ENCODE peak calls at places on chromosomes 3 and 15, in six cellular contexts. One of them, this sample, is unnamed.

GRCh38 chr15:86317379-86317745 is 237.7 kb downstream of the AGBL1 start:
- DNase-seq in foreskin keratinocyte: peak
- DNase-seq in GM12865: no peak
- DNase-seq in GM10248: no peak
- DNase-seq in nephron progenitor cell: no peak
- DNase-seq in upper lobe of left lung: no peak
- DNase-seq in this sample: no peak

GRCh38 chr15:35740761-35741160 is 194.8 kb upstream of the DPH6 start:
- DNase-seq in foreskin keratinocyte: no peak
- DNase-seq in GM12865: no peak
- DNase-seq in GM10248: no peak
- DNase-seq in nephron progenitor cell: no peak
- DNase-seq in upper lobe of left lung: no peak
- DNase-seq in this sample: no peak

GRCh38 chr15:66927326-66928077 is 137.9 kb upstream of the SMAD3 start:
- DNase-seq in foreskin keratinocyte: no peak
- DNase-seq in GM12865: no peak
- DNase-seq in GM10248: no peak
- DNase-seq in nephron progenitor cell: no peak
- DNase-seq in upper lobe of left lung: peak
- DNase-seq in this sample: no peak

GRCh38 chr3:187769771-187770170 is 24.5 kb upstream of the BCL6 start:
- DNase-seq in foreskin keratinocyte: no peak
- DNase-seq in GM12865: peak
- DNase-seq in GM10248: no peak
- DNase-seq in nephron progenitor cell: no peak
- DNase-seq in upper lobe of left lung: no peak
- DNase-seq in this sample: no peak

GRCh38 chr3:43583481-43583880 is 38.3 kb downstream of the ANO10 start:
- DNase-seq in foreskin keratinocyte: no peak
- DNase-seq in GM12865: no peak
- DNase-seq in GM10248: no peak
- DNase-seq in nephron progenitor cell: no peak
- DNase-seq in upper lobe of left lung: no peak
- DNase-seq in this sample: no peak

GRCh38 chr15:100093211-100094126 is 248.3 kb downstream of the ADAMTS17 start:
- DNase-seq in foreskin keratinocyte: peak
- DNase-seq in GM12865: no peak
- DNase-seq in GM10248: no peak
- DNase-seq in nephron progenitor cell: no peak
- DNase-seq in upper lobe of left lung: no peak
- DNase-seq in this sample: no peak

GRCh38 chr3:65846936-65847335 is 191.8 kb downstream of the MAGI1 start:
- DNase-seq in foreskin keratinocyte: no peak
- DNase-seq in GM12865: no peak
- DNase-seq in GM10248: no peak
- DNase-seq in nephron progenitor cell: no peak
- DNase-seq in upper lobe of left lung: no peak
- DNase-seq in this sample: no peak

GRCh38 chr3:187833799-187834578 is 88.7 kb upstream of the BCL6 start:
- DNase-seq in foreskin keratinocyte: no peak
- DNase-seq in GM12865: peak
- DNase-seq in GM10248: no peak
- DNase-seq in nephron progenitor cell: no peak
- DNase-seq in upper lobe of left lung: no peak
- DNase-seq in this sample: no peak

GRCh38 chr3:109532257-109533216 is 195.2 kb upstream of the DPPA4 start:
- DNase-seq in foreskin keratinocyte: peak
- DNase-seq in GM12865: peak
- DNase-seq in GM10248: no peak
- DNase-seq in nephron progenitor cell: peak
- DNase-seq in upper lobe of left lung: peak
- DNase-seq in this sample: no peak

GRCh38 chr3:127015282-127016042 is 32.5 kb downstream of the PLXNA1 start:
- DNase-seq in foreskin keratinocyte: no peak
- DNase-seq in GM12865: peak
- DNase-seq in GM10248: peak
- DNase-seq in nephron progenitor cell: peak
- DNase-seq in upper lobe of left lung: no peak
- DNase-seq in this sample: no peak

GRCh38 chr3:143652118-143652517 is 196.2 kb downstream of the SLC9A9 start:
- DNase-seq in foreskin keratinocyte: no peak
- DNase-seq in GM12865: no peak
- DNase-seq in GM10248: no peak
- DNase-seq in nephron progenitor cell: no peak
- DNase-seq in upper lobe of left lung: no peak
- DNase-seq in this sample: no peak

GRCh38 chr15:57867970-57868791 is 161.7 kb downstream of the POLR2M start:
- DNase-seq in foreskin keratinocyte: no peak
- DNase-seq in GM12865: peak
- DNase-seq in GM10248: no peak
- DNase-seq in nephron progenitor cell: no peak
- DNase-seq in upper lobe of left lung: no peak
- DNase-seq in this sample: peak

GRCh38 chr15:57861805-57862586 is 155.5 kb downstream of the POLR2M start:
- DNase-seq in foreskin keratinocyte: peak
- DNase-seq in GM12865: no peak
- DNase-seq in GM10248: no peak
- DNase-seq in nephron progenitor cell: no peak
- DNase-seq in upper lobe of left lung: no peak
- DNase-seq in this sample: no peak

GRCh38 chr15:57862761-57863160 is 156.2 kb downstream of the POLR2M start:
- DNase-seq in foreskin keratinocyte: no peak
- DNase-seq in GM12865: no peak
- DNase-seq in GM10248: no peak
- DNase-seq in nephron progenitor cell: no peak
- DNase-seq in upper lobe of left lung: no peak
- DNase-seq in this sample: no peak

GRCh38 chr15:57866149-57866736 is 159.7 kb downstream of the POLR2M start:
- DNase-seq in foreskin keratinocyte: no peak
- DNase-seq in GM12865: peak
- DNase-seq in GM10248: peak
- DNase-seq in nephron progenitor cell: peak
- DNase-seq in upper lobe of left lung: peak
- DNase-seq in this sample: peak

DNA sequence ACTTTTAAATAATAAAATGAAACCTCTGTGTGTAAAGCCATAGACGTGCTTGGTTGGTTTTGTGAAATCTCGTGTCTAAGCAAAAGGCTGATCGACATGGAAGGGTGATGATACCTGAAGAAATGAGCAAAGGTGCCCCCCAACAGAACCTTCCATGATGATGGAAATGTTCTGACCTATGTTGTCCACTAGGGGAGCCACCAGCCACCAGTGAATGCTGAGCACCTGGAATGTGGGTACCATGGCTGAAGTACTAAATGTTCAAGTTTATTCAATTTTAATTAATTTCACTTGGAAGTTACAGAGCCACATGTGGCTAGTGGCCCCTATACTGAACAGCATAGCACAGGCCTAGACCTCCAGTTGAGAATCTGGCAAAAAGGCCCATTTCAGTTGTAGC is 158.8 kb downstream of the POLR2M start:
- DNase-seq in foreskin keratinocyte: no peak
- DNase-seq in GM12865: peak
- DNase-seq in GM10248: peak
- DNase-seq in nephron progenitor cell: no peak
- DNase-seq in upper lobe of left lung: no peak
- DNase-seq in this sample: no peak
- TF ChIP-seq CTCF in foreskin keratinocyte: peak
- TF ChIP-seq CTCF in GM12865: peak
- TF ChIP-seq CTCF in GM10248: peak
- TF ChIP-seq CTCF in nephron progenitor cell: peak
- TF ChIP-seq CTCF in upper lobe of left lung: peak
- TF ChIP-seq CTCF in this sample: no peak

GRCh38 chr3:121531269-121531668 is 14.5 kb downstream of the POLQ start:
- DNase-seq in foreskin keratinocyte: no peak
- DNase-seq in GM12865: no peak
- DNase-seq in GM10248: peak
- DNase-seq in nephron progenitor cell: no peak
- DNase-seq in upper lobe of left lung: no peak
- DNase-seq in this sample: no peak

DNA sequence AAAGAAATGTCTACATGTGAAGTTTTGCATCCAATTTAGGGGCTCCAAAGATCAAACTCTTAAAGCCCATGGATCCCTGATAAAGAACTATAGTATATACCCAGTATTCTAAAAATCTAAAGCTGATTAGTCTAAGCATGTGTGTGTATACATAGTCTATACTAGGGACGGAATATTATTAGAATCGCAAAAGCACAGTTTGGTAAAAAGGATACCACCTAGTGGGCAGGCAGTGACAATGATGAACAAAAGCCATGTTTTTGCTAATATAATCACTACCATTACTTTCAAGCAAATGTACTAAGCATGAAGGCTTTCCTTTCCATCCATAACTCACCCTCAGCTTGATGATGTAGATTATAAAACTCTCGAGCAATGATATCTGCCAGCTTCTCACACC is 16.5 kb downstream of the POLQ start:
- DNase-seq in foreskin keratinocyte: no peak
- DNase-seq in GM12865: no peak
- DNase-seq in GM10248: peak
- DNase-seq in nephron progenitor cell: no peak
- DNase-seq in upper lobe of left lung: no peak
- DNase-seq in this sample: no peak
- TF ChIP-seq CTCF in foreskin keratinocyte: peak
- TF ChIP-seq CTCF in GM12865: no peak
- TF ChIP-seq CTCF in GM10248: peak
- TF ChIP-seq CTCF in nephron progenitor cell: peak
- TF ChIP-seq CTCF in upper lobe of left lung: peak
- TF ChIP-seq CTCF in this sample: no peak

GRCh38 chr3:157204431-157204830 is 44.5 kb upstream of the CCNL1 start:
- DNase-seq in foreskin keratinocyte: peak
- DNase-seq in GM12865: no peak
- DNase-seq in GM10248: no peak
- DNase-seq in nephron progenitor cell: no peak
- DNase-seq in upper lobe of left lung: no peak
- DNase-seq in this sample: no peak
- TF ChIP-seq CTCF in foreskin keratinocyte: peak
- TF ChIP-seq CTCF in GM12865: no peak
- TF ChIP-seq CTCF in GM10248: peak
- TF ChIP-seq CTCF in nephron progenitor cell: peak
- TF ChIP-seq CTCF in upper lobe of left lung: peak
- TF ChIP-seq CTCF in this sample: no peak

DNA sequence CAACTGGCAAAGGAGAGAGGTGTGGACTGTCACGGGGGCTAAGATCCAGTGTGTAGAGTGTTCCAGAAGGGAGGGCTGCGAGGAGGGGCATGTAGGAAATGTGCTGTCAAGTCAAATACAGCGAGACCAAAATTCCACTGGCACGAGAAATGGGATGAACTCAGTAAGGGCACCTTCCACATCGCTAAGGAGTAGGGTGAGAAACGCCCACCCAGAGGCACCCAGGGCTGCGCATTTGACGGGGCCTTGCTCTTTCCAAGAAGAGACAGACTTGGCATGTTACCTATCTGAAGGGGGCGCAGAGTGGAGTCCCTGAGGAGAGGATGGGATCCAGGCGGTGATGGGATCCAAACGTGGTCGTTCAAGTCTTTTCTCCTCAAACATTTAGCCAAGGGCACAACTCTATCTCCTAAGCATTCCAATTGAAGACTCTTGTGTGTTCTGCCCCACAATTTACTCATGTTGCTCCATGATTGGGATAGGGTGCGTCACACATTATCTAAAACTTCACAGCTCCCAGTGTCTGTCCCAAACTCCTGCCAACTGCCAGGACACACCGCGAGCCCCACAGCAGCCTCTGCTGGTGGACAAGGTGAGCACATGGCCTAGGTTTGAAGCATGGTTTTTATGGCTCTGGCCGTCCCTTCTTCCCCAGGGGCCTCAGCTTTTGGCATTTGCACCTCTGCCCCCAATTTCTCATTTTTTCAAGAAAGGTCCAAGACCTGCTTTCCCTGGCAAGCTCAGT is 7.6 kb downstream of the SELENOS start:
- DNase-seq in foreskin keratinocyte: peak
- DNase-seq in GM12865: no peak
- DNase-seq in GM10248: no peak
- DNase-seq in nephron progenitor cell: no peak
- DNase-seq in upper lobe of left lung: no peak
- DNase-seq in this sample: no peak
- TF ChIP-seq CTCF in foreskin keratinocyte: peak
- TF ChIP-seq CTCF in GM12865: peak
- TF ChIP-seq CTCF in GM10248: peak
- TF ChIP-seq CTCF in nephron progenitor cell: peak
- TF ChIP-seq CTCF in upper lobe of left lung: no peak
- TF ChIP-seq CTCF in this sample: no peak

GRCh38 chr15:89399390-89400120 is 64.9 kb upstream of the POLG start:
- DNase-seq in foreskin keratinocyte: no peak
- DNase-seq in GM12865: peak
- DNase-seq in GM10248: peak
- DNase-seq in nephron progenitor cell: peak
- DNase-seq in upper lobe of left lung: no peak
- DNase-seq in this sample: peak
- TF ChIP-seq CTCF in foreskin keratinocyte: peak
- TF ChIP-seq CTCF in GM12865: peak
- TF ChIP-seq CTCF in GM10248: peak
- TF ChIP-seq CTCF in nephron progenitor cell: peak
- TF ChIP-seq CTCF in upper lobe of left lung: peak
- TF ChIP-seq CTCF in this sample: peak

GRCh38 chr3:108201258-108201657 is 21.0 kb downstream of the IFT57 start:
- DNase-seq in foreskin keratinocyte: no peak
- DNase-seq in GM12865: no peak
- DNase-seq in GM10248: no peak
- DNase-seq in nephron progenitor cell: no peak
- DNase-seq in upper lobe of left lung: no peak
- DNase-seq in this sample: no peak
- TF ChIP-seq CTCF in foreskin keratinocyte: no peak
- TF ChIP-seq CTCF in GM12865: no peak
- TF ChIP-seq CTCF in GM10248: no peak
- TF ChIP-seq CTCF in nephron progenitor cell: no peak
- TF ChIP-seq CTCF in upper lobe of left lung: no peak
- TF ChIP-seq CTCF in this sample: no peak

GRCh38 chr3:186356152-186356551 is 5.9 kb downstream of the DGKG start:
- DNase-seq in foreskin keratinocyte: no peak
- DNase-seq in GM12865: no peak
- DNase-seq in GM10248: no peak
- DNase-seq in nephron progenitor cell: no peak
- DNase-seq in upper lobe of left lung: no peak
- DNase-seq in this sample: no peak
- TF ChIP-seq CTCF in foreskin keratinocyte: no peak
- TF ChIP-seq CTCF in GM12865: no peak
- TF ChIP-seq CTCF in GM10248: no peak
- TF ChIP-seq CTCF in nephron progenitor cell: no peak
- TF ChIP-seq CTCF in upper lobe of left lung: no peak
- TF ChIP-seq CTCF in this sample: no peak